ENCODE peak calls at places on chromosomes 12 and 14, in eight cellular contexts. R is AG04449, O is cardiac muscle cell, W is thoracic aorta, S is ovary, T is GM23338, V is pancreas, F is cardiac fibroblast. C is an unnamed sample.

GRCh38 chr12:64883264-64884163 is 59.1 kb downstream of the TBC1D30 start:
- DNase-seq in R (no peak), O (no peak), W (no peak), S (no peak), T (peak; percentile 61), V (no peak), F (no peak), C (no peak)

GRCh38 chr12:71430756-71431155 is 8.8 kb upstream of the LGR5 start:
- DNase-seq in R (no peak), O (no peak), W (no peak), S (no peak), T (no peak), V (no peak), F (no peak), C (no peak)

GRCh38 chr12:11880424-11880823 is 190.3 kb upstream of the BCL2L14 start:
- DNase-seq in R (no peak), O (no peak), W (no peak), S (no peak), T (no peak), V (no peak), F (no peak), C (no peak)

GRCh38 chr14:72788255-72788654 is 105.6 kb downstream of the DPF3 start:
- DNase-seq in R (no peak), O (no peak), W (no peak), S (no peak), T (no peak), V (no peak), F (no peak), C (no peak)

GRCh38 chr14:103530390-103530789 is 1.4 kb downstream of the TRMT61A start:
- DNase-seq in R (no peak), O (peak; percentile 38), W (no peak), S (peak; percentile 51), T (peak; percentile 79), V (peak; percentile 49), F (no peak), C (no peak)

GRCh38 chr12:89731614-89732013 is 23.0 kb upstream of the ATP2B1 start:
- DNase-seq in R (no peak), O (peak; percentile 85), W (no peak), S (no peak), T (no peak), V (no peak), F (peak; percentile 87), C (no peak)

GRCh38 chr14:54906075-54906474 is 3.4 kb upstream of the GCH1 start:
- DNase-seq in R (no peak), O (no peak), W (no peak), S (no peak), T (no peak), V (no peak), F (no peak), C (no peak)

GRCh38 chr14:63654346-63654745 is 12.7 kb upstream of the WDR89 start:
- DNase-seq in R (peak; percentile 77), O (no peak), W (no peak), S (no peak), T (no peak), V (no peak), F (no peak), C (no peak)

GRCh38 chr14:83867871-83868270 is 1662.1 kb upstream of the FLRT2 start:
- DNase-seq in R (no peak), O (no peak), W (no peak), S (no peak), T (no peak), V (peak; percentile 21), F (no peak), C (peak; percentile 4)

GRCh38 chr12:19012965-19013364 is 116.6 kb upstream of the PLEKHA5 start:
- DNase-seq in R (no peak), O (no peak), W (no peak), S (no peak), T (no peak), V (no peak), F (no peak), C (no peak)

GRCh38 chr12:69007166-69007857 is 74.3 kb upstream of the CPM start:
- DNase-seq in R (no peak), O (peak; percentile 73), W (no peak), S (no peak), T (peak; percentile 35), V (no peak), F (peak; percentile 75), C (peak; percentile 35)

GRCh38 chr14:102196008-102196407 is 56.3 kb downstream of the WDR20 start:
- DNase-seq in R (no peak), O (no peak), W (no peak), S (no peak), T (no peak), V (no peak), F (no peak), C (no peak)

GRCh38 chr14:89146291-89146690 is 270.7 kb downstream of the FOXN3 start:
- DNase-seq in R (no peak), O (no peak), W (no peak), S (no peak), T (no peak), V (no peak), F (no peak), C (no peak)

GRCh38 chr12:47651368-47652254 is 54.2 kb downstream of the RPAP3 start:
- DNase-seq in R (peak; percentile 4), O (peak; percentile 79), W (no peak), S (peak; percentile 58), T (peak; percentile 73), V (peak; percentile 35), F (peak; percentile 79), C (peak; percentile 48)

GRCh38 chr14:29442720-29443119 is 484.9 kb downstream of the PRKD1 start:
- DNase-seq in R (no peak), O (peak; percentile 58), W (no peak), S (no peak), T (no peak), V (no peak), F (peak; percentile 49), C (no peak)

GRCh38 chr12:115354007-115354452 is 670.1 kb upstream of the TBX3 start:
- DNase-seq in R (peak; percentile 88), O (peak; percentile 96), W (peak; percentile 54), S (peak; percentile 58), T (no peak), V (no peak), F (peak; percentile 96), C (peak; percentile 3)

GRCh38 chr14:55913324-55914035 is 204.7 kb upstream of the PELI2 start:
- DNase-seq in R (peak; percentile 19), O (peak; percentile 84), W (no peak), S (no peak), T (no peak), V (no peak), F (peak; percentile 76), C (peak; percentile 2)

GRCh38 chr12:130484221-130484620 is 146.5 kb downstream of the PIWIL1 start:
- DNase-seq in R (no peak), O (no peak), W (no peak), S (no peak), T (no peak), V (no peak), F (no peak), C (no peak)

GRCh38 chr12:132858727-132859266 is 28.6 kb downstream of the CHFR start:
- DNase-seq in R (no peak), O (no peak), W (no peak), S (no peak), T (no peak), V (no peak), F (no peak), C (peak; percentile 78)

GRCh38 chr12:30219047-30219446 is 435.3 kb upstream of the TMTC1 start:
- DNase-seq in R (no peak), O (no peak), W (no peak), S (no peak), T (no peak), V (no peak), F (no peak), C (no peak)

DNA sequence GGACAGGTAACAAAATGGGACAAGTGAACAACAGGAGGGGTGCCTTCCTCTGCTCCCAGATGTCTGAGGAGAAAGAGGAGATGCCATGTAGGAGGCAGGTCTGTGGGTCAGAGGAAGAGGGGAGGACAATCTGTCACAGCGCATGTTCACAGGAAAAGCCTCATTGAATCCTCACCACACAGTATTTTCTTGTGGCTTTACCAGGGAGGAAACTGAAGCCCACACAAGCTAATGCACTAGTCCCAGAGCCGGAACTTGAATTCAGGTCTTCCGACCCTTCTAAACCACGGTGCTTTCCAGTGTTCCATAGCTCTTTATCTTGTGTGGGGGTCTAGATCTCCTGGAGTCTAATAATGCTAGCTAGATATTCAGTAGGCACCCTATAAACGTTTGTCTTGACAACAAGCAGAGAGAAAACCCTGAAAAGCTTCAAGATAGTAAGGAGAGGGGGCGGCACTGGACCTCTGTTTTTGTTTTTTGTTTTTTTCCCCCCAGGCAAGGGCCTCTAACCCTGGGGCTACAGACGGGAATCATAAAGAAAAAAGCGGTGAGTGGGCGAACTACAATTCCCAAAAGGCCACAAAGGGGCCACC is 374 bp upstream of the SHMT2 start:
- DNase-seq in R (no peak), O (no peak), W (no peak), S (no peak), T (no peak), V (no peak), F (peak; percentile 31), C (no peak)
- TF ChIP-seq CTCF in R (no peak), O (no peak), W (peak; percentile 27), S (no peak), T (no peak), V (no peak), F (no peak), C (no peak)

DNA sequence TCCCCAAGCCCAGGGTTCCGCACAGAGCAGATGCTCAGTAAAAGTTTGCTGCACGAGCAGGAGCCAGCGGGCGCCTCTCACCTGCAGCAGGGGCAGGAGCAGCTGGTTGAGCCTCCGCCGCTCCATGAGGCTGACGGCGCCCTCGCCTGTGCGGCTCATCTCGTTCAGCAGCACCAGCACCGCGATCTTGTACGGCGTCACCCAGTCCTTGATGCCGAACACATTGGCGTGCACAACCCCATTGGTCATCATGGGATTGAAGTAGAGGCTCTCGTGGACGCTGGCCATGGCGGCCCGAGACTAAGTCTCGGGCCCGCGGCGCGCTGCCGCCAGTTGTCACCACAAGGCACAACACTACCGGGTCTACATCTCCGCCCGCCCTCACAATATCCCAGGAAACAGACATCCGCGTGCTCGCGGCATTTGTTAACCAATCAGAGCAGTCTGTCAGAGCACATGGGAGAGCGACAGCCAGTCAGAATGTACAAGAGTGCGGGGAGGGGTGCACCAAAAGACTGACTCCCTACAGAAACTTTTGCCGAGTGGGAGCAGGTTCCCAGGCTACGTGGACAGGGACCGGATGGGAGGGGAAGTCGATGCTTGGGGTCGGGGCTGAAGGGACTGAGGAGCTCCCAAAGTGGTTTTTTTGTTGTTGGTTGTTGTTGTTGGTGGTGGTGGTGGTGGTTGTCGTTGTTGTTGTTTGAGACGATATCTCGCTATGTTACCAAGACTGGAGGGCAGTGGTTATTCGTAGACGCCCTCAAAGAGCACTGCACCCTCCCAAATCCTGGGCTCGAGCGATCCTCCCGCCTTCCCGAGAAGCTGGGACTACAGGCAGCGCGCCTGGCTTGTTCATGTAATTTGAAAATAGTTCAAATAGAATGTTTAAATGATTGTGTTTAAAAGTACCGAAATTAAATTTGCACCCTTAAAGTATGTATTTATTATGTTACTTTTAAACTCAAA is at the start of gene ANAPC5:
- DNase-seq in R (peak; percentile 96), O (peak; percentile 99), W (peak; percentile 94), S (peak; percentile 90), T (peak; percentile 98), V (peak; percentile 91), F (peak; percentile 99), C (peak; percentile 97)
- TF ChIP-seq CTCF in R (no peak), O (no peak), W (peak; percentile 14), S (no peak), T (no peak), V (no peak), F (no peak), C (no peak)

GRCh38 chr14:64658201-64658600 is 46.0 kb upstream of the PLEKHG3 start:
- DNase-seq in R (no peak), O (no peak), W (no peak), S (no peak), T (no peak), V (no peak), F (no peak), C (no peak)
- TF ChIP-seq CTCF in R (no peak), O (no peak), W (no peak), S (no peak), T (no peak), V (no peak), F (no peak), C (no peak)

GRCh38 chr14:100906420-100906819 is 2.9 kb upstream of the RTL1 start:
- DNase-seq in R (no peak), O (no peak), W (no peak), S (peak; percentile 39), T (peak; percentile 70), V (no peak), F (no peak), C (no peak)
- TF ChIP-seq CTCF in R (no peak), O (peak; percentile 10), W (no peak), S (no peak), T (peak; percentile 71), V (no peak), F (no peak), C (no peak)

C was measured in thyroid gland.